ENCODE peak calls at places on chromosomes 13 and 19, in six cellular contexts. One of them, this sample, is unnamed.

GRCh38 chr19:17114414-17114831 is 38.8 kb downstream of the MYO9B start:
- DNase-seq in HepG2: no peak
- DNase-seq in prostate gland: peak
- DNase-seq in K562: no peak
- DNase-seq in upper lobe of left lung: no peak
- DNase-seq in endothelial cell of umbilical vein: no peak
- DNase-seq in this sample: peak

GRCh38 chr19:55016017-55016416 is 22.0 kb downstream of the GP6 start:
- DNase-seq in upper lobe of left lung: no peak
- DNase-seq in HepG2: no peak
- DNase-seq in K562: no peak
- DNase-seq in endothelial cell of umbilical vein: no peak
- DNase-seq in prostate gland: no peak
- DNase-seq in this sample: no peak

GRCh38 chr19:42601811-42602443 is 7.2 kb upstream of the CEACAM8 start:
- DNase-seq in upper lobe of left lung: no peak
- DNase-seq in prostate gland: no peak
- DNase-seq in HepG2: peak
- DNase-seq in K562: peak
- DNase-seq in endothelial cell of umbilical vein: no peak
- DNase-seq in this sample: no peak

GRCh38 chr19:36482876-36483275 is 6.5 kb downstream of the ZNF566 start:
- DNase-seq in endothelial cell of umbilical vein: no peak
- DNase-seq in prostate gland: no peak
- DNase-seq in K562: no peak
- DNase-seq in HepG2: peak
- DNase-seq in upper lobe of left lung: no peak
- DNase-seq in this sample: no peak

GRCh38 chr19:6260376-6260775 is 19.4 kb downstream of the MLLT1 start:
- DNase-seq in endothelial cell of umbilical vein: no peak
- DNase-seq in upper lobe of left lung: no peak
- DNase-seq in prostate gland: no peak
- DNase-seq in HepG2: no peak
- DNase-seq in K562: no peak
- DNase-seq in this sample: no peak

GRCh38 chr13:77185721-77186120 is 141.2 kb downstream of the MYCBP2 start:
- DNase-seq in prostate gland: no peak
- DNase-seq in HepG2: no peak
- DNase-seq in K562: no peak
- DNase-seq in endothelial cell of umbilical vein: no peak
- DNase-seq in upper lobe of left lung: no peak
- DNase-seq in this sample: no peak

GRCh38 chr13:42808572-42808971 is 27.2 kb downstream of the FAM216B start:
- DNase-seq in upper lobe of left lung: no peak
- DNase-seq in HepG2: no peak
- DNase-seq in prostate gland: no peak
- DNase-seq in endothelial cell of umbilical vein: no peak
- DNase-seq in K562: no peak
- DNase-seq in this sample: no peak

GRCh38 chr19:18863843-18864362 is 32.1 kb downstream of the CERS1 start:
- DNase-seq in prostate gland: no peak
- DNase-seq in endothelial cell of umbilical vein: no peak
- DNase-seq in HepG2: no peak
- DNase-seq in K562: no peak
- DNase-seq in upper lobe of left lung: no peak
- DNase-seq in this sample: no peak

GRCh38 chr19:12112238-12112637 is 27.9 kb downstream of the ZNF20 start:
- DNase-seq in HepG2: peak
- DNase-seq in endothelial cell of umbilical vein: no peak
- DNase-seq in upper lobe of left lung: no peak
- DNase-seq in K562: no peak
- DNase-seq in prostate gland: no peak
- DNase-seq in this sample: no peak

GRCh38 chr19:33689138-33689746 is 67.5 kb downstream of the CHST8 start:
- DNase-seq in upper lobe of left lung: no peak
- DNase-seq in endothelial cell of umbilical vein: no peak
- DNase-seq in K562: no peak
- DNase-seq in HepG2: no peak
- DNase-seq in prostate gland: no peak
- DNase-seq in this sample: no peak

GRCh38 chr19:12603714-12604113 is 6.9 kb downstream of the ZNF490 start:
- DNase-seq in HepG2: no peak
- DNase-seq in K562: no peak
- DNase-seq in endothelial cell of umbilical vein: no peak
- DNase-seq in prostate gland: no peak
- DNase-seq in upper lobe of left lung: no peak
- DNase-seq in this sample: no peak

GRCh38 chr13:23098508-23098907 is 82.3 kb upstream of the SGCG start:
- DNase-seq in upper lobe of left lung: no peak
- DNase-seq in endothelial cell of umbilical vein: no peak
- DNase-seq in K562: no peak
- DNase-seq in prostate gland: no peak
- DNase-seq in HepG2: no peak
- DNase-seq in this sample: no peak

GRCh38 chr19:12782424-12783225 is 7.3 kb upstream of the HOOK2 start:
- DNase-seq in endothelial cell of umbilical vein: peak
- DNase-seq in upper lobe of left lung: peak
- DNase-seq in HepG2: no peak
- DNase-seq in prostate gland: peak
- DNase-seq in K562: peak
- DNase-seq in this sample: peak

GRCh38 chr19:40251244-40251643 is 24.8 kb upstream of the CCNP start:
- DNase-seq in upper lobe of left lung: no peak
- DNase-seq in prostate gland: no peak
- DNase-seq in K562: no peak
- DNase-seq in HepG2: no peak
- DNase-seq in endothelial cell of umbilical vein: no peak
- DNase-seq in this sample: no peak

GRCh38 chr19:43337737-43338136 is 15.7 kb upstream of the CD177 start:
- DNase-seq in prostate gland: no peak
- DNase-seq in K562: no peak
- DNase-seq in upper lobe of left lung: no peak
- DNase-seq in HepG2: no peak
- DNase-seq in endothelial cell of umbilical vein: no peak
- DNase-seq in this sample: no peak

GRCh38 chr13:107324416-107325204 is 756.7 kb upstream of the ARGLU1 start:
- DNase-seq in HepG2: no peak
- DNase-seq in upper lobe of left lung: no peak
- DNase-seq in prostate gland: no peak
- DNase-seq in endothelial cell of umbilical vein: no peak
- DNase-seq in K562: no peak
- DNase-seq in this sample: no peak

GRCh38 chr13:27274631-27275030 is 4.0 kb downstream of the RASL11A start:
- DNase-seq in prostate gland: no peak
- DNase-seq in upper lobe of left lung: no peak
- DNase-seq in K562: no peak
- DNase-seq in endothelial cell of umbilical vein: no peak
- DNase-seq in HepG2: no peak
- DNase-seq in this sample: no peak

GRCh38 chr13:35475960-35476943 is at the start of gene MAB21L1:
- DNase-seq in prostate gland: peak
- DNase-seq in endothelial cell of umbilical vein: peak
- DNase-seq in upper lobe of left lung: no peak
- DNase-seq in HepG2: no peak
- DNase-seq in K562: no peak
- DNase-seq in this sample: peak

GRCh38 chr19:19691683-19692082 is 23.0 kb downstream of the ZNF101 start:
- DNase-seq in endothelial cell of umbilical vein: no peak
- DNase-seq in HepG2: no peak
- DNase-seq in K562: no peak
- DNase-seq in prostate gland: no peak
- DNase-seq in upper lobe of left lung: no peak
- DNase-seq in this sample: no peak

GRCh38 chr19:24140099-24140498 is 53.1 kb downstream of the ZNF254 start:
- DNase-seq in K562: peak
- DNase-seq in upper lobe of left lung: no peak
- DNase-seq in endothelial cell of umbilical vein: peak
- DNase-seq in HepG2: peak
- DNase-seq in prostate gland: no peak
- DNase-seq in this sample: no peak

GRCh38 chr19:34734601-34735103 is 609 bp downstream of the ZNF181 start:
- DNase-seq in K562: peak
- DNase-seq in upper lobe of left lung: no peak
- DNase-seq in HepG2: no peak
- DNase-seq in prostate gland: no peak
- DNase-seq in endothelial cell of umbilical vein: no peak
- DNase-seq in this sample: no peak

GRCh38 chr19:35766571-35767104 is 8.7 kb downstream of the PROSER3 start:
- DNase-seq in K562: no peak
- DNase-seq in endothelial cell of umbilical vein: no peak
- DNase-seq in prostate gland: no peak
- DNase-seq in upper lobe of left lung: no peak
- DNase-seq in HepG2: no peak
- DNase-seq in this sample: no peak

GRCh38 chr19:19256072-19256969 is 16.8 kb downstream of the TM6SF2 start:
- DNase-seq in upper lobe of left lung: no peak
- DNase-seq in HepG2: peak
- DNase-seq in prostate gland: no peak
- DNase-seq in K562: no peak
- DNase-seq in endothelial cell of umbilical vein: no peak
- DNase-seq in this sample: no peak

GRCh38 chr19:45076851-45077730 is 813 bp upstream of the ZNF296 start:
- DNase-seq in endothelial cell of umbilical vein: no peak
- DNase-seq in prostate gland: no peak
- DNase-seq in upper lobe of left lung: no peak
- DNase-seq in K562: peak
- DNase-seq in HepG2: no peak
- DNase-seq in this sample: no peak

GRCh38 chr19:45074744-45075143 is 1.5 kb downstream of the ZNF296 start:
- DNase-seq in HepG2: no peak
- DNase-seq in upper lobe of left lung: no peak
- DNase-seq in endothelial cell of umbilical vein: no peak
- DNase-seq in K562: no peak
- DNase-seq in prostate gland: no peak
- DNase-seq in this sample: no peak

GRCh38 chr19:45076029-45076850 is at the start of gene ZNF296:
- DNase-seq in endothelial cell of umbilical vein: peak
- DNase-seq in prostate gland: peak
- DNase-seq in HepG2: peak
- DNase-seq in K562: peak
- DNase-seq in upper lobe of left lung: peak
- DNase-seq in this sample: peak

GRCh38 chr19:45078390-45079062 is 534 bp upstream of the GEMIN7 start:
- DNase-seq in endothelial cell of umbilical vein: no peak
- DNase-seq in upper lobe of left lung: no peak
- DNase-seq in HepG2: no peak
- DNase-seq in prostate gland: no peak
- DNase-seq in K562: no peak
- DNase-seq in this sample: no peak

GRCh38 chr19:45075215-45076028 is 856 bp downstream of the ZNF296 start:
- DNase-seq in upper lobe of left lung: peak
- DNase-seq in K562: peak
- DNase-seq in endothelial cell of umbilical vein: peak
- DNase-seq in prostate gland: peak
- DNase-seq in HepG2: peak
- DNase-seq in this sample: peak
- TF ChIP-seq POLR2A in upper lobe of left lung: no peak
- TF ChIP-seq POLR2A in K562: no peak
- TF ChIP-seq POLR2A in endothelial cell of umbilical vein: no peak
- TF ChIP-seq POLR2A in prostate gland: peak
- TF ChIP-seq POLR2A in HepG2: no peak
- TF ChIP-seq POLR2A in this sample: no peak

GRCh38 chr13:99863789-99864626 is 107.6 kb downstream of the ZIC5 start:
- DNase-seq in upper lobe of left lung: no peak
- DNase-seq in K562: no peak
- DNase-seq in HepG2: no peak
- DNase-seq in prostate gland: no peak
- DNase-seq in endothelial cell of umbilical vein: no peak
- DNase-seq in this sample: no peak

GRCh38 chr13:99862243-99862642 is 109.3 kb downstream of the ZIC5 start:
- DNase-seq in endothelial cell of umbilical vein: no peak
- DNase-seq in upper lobe of left lung: no peak
- DNase-seq in K562: no peak
- DNase-seq in HepG2: no peak
- DNase-seq in prostate gland: no peak
- DNase-seq in this sample: no peak

GRCh38 chr13:99857738-99858137 is 113.8 kb downstream of the ZIC5 start:
- DNase-seq in prostate gland: no peak
- DNase-seq in HepG2: no peak
- DNase-seq in endothelial cell of umbilical vein: no peak
- DNase-seq in upper lobe of left lung: no peak
- DNase-seq in K562: no peak
- DNase-seq in this sample: no peak

GRCh38 chr13:99859178-99860177 is 112.1 kb downstream of the ZIC5 start:
- DNase-seq in prostate gland: no peak
- DNase-seq in endothelial cell of umbilical vein: no peak
- DNase-seq in upper lobe of left lung: no peak
- DNase-seq in K562: no peak
- DNase-seq in HepG2: no peak
- DNase-seq in this sample: no peak

GRCh38 chr13:99860736-99861135 is 110.8 kb downstream of the ZIC5 start:
- DNase-seq in endothelial cell of umbilical vein: no peak
- DNase-seq in K562: no peak
- DNase-seq in upper lobe of left lung: no peak
- DNase-seq in prostate gland: no peak
- DNase-seq in HepG2: no peak
- DNase-seq in this sample: no peak
- TF ChIP-seq POLR2AphosphoS5 in endothelial cell of umbilical vein: no peak
- TF ChIP-seq POLR2AphosphoS5 in K562: no peak
- TF ChIP-seq POLR2AphosphoS5 in upper lobe of left lung: no peak
- TF ChIP-seq POLR2AphosphoS5 in prostate gland: no peak
- TF ChIP-seq POLR2AphosphoS5 in HepG2: no peak
- TF ChIP-seq POLR2AphosphoS5 in this sample: no peak

GRCh38 chr19:7744199-7744786 is 3.0 kb downstream of the CD209 start:
- DNase-seq in upper lobe of left lung: no peak
- DNase-seq in endothelial cell of umbilical vein: no peak
- DNase-seq in HepG2: no peak
- DNase-seq in prostate gland: no peak
- DNase-seq in K562: no peak
- DNase-seq in this sample: no peak

GRCh38 chr19:7744871-7745270 is 2.5 kb downstream of the CD209 start:
- DNase-seq in endothelial cell of umbilical vein: no peak
- DNase-seq in prostate gland: no peak
- DNase-seq in HepG2: no peak
- DNase-seq in upper lobe of left lung: no peak
- DNase-seq in K562: no peak
- DNase-seq in this sample: no peak

GRCh38 chr19:7748171-7748570 is 837 bp upstream of the CD209 start:
- DNase-seq in endothelial cell of umbilical vein: no peak
- DNase-seq in upper lobe of left lung: no peak
- DNase-seq in prostate gland: no peak
- DNase-seq in K562: no peak
- DNase-seq in HepG2: no peak
- DNase-seq in this sample: no peak

GRCh38 chr19:7748756-7749155 is 1.4 kb upstream of the CD209 start:
- DNase-seq in endothelial cell of umbilical vein: peak
- DNase-seq in K562: no peak
- DNase-seq in HepG2: peak
- DNase-seq in prostate gland: no peak
- DNase-seq in upper lobe of left lung: no peak
- DNase-seq in this sample: peak

GRCh38 chr19:7746903-7747884 is at the start of gene CD209:
- DNase-seq in upper lobe of left lung: no peak
- DNase-seq in HepG2: no peak
- DNase-seq in prostate gland: no peak
- DNase-seq in K562: no peak
- DNase-seq in endothelial cell of umbilical vein: no peak
- DNase-seq in this sample: no peak
- TF ChIP-seq POLR2A in upper lobe of left lung: no peak
- TF ChIP-seq POLR2A in HepG2: no peak
- TF ChIP-seq POLR2A in prostate gland: no peak
- TF ChIP-seq POLR2A in K562: no peak
- TF ChIP-seq POLR2A in endothelial cell of umbilical vein: no peak
- TF ChIP-seq POLR2A in this sample: no peak

GRCh38 chr19:16076958-16077611 is 790 bp downstream of the TPM4 start:
- DNase-seq in prostate gland: no peak
- DNase-seq in HepG2: no peak
- DNase-seq in endothelial cell of umbilical vein: peak
- DNase-seq in upper lobe of left lung: peak
- DNase-seq in K562: no peak
- DNase-seq in this sample: peak
- TF ChIP-seq POLR2AphosphoS5 in prostate gland: no peak
- TF ChIP-seq POLR2AphosphoS5 in HepG2: no peak
- TF ChIP-seq POLR2AphosphoS5 in endothelial cell of umbilical vein: no peak
- TF ChIP-seq POLR2AphosphoS5 in upper lobe of left lung: peak
- TF ChIP-seq POLR2AphosphoS5 in K562: no peak
- TF ChIP-seq POLR2AphosphoS5 in this sample: peak

This sample was measured in breast epithelium.